ENCODE peak calls at places on chromosomes 5 and 9, in four cellular contexts. U, E, J and H are unnamed samples.

GRCh38 chr5:80933061-80933460 is 27.1 kb upstream of the RASGRF2 start:
- DNase-seq in U (no peak), E (no peak), J (no peak), H (no peak)

GRCh38 chr5:11370985-11371384 is 533.3 kb downstream of the CTNND2 start:
- DNase-seq in U (no peak), E (no peak), J (no peak), H (no peak)

GRCh38 chr5:604391-604831 is 7.7 kb upstream of the CEP72 start:
- DNase-seq in U (peak; percentile 58), E (no peak), J (no peak), H (no peak)

GRCh38 chr5:133741396-133741795 is 129.1 kb upstream of the FSTL4 start:
- DNase-seq in U (no peak), E (no peak), J (no peak), H (no peak)

GRCh38 chr9:123883634-123884033 is 46.3 kb downstream of the DENND1A start:
- DNase-seq in U (no peak), E (no peak), J (no peak), H (no peak)

GRCh38 chr5:147611483-147611882 is 101.6 kb upstream of the DPYSL3 start:
- DNase-seq in U (no peak), E (no peak), J (no peak), H (no peak)

GRCh38 chr5:168916266-168916665 is 337.1 kb upstream of the PANK3 start:
- DNase-seq in U (peak; percentile 83), E (no peak), J (no peak), H (peak; percentile 77)

GRCh38 chr5:393846-394275 is 49.1 kb upstream of the EXOC3 start:
- DNase-seq in U (no peak), E (no peak), J (peak; percentile 7), H (peak; percentile 5)

GRCh38 chr5:74143724-74144330 is 496.7 kb downstream of the ENC1 start:
- DNase-seq in U (no peak), E (no peak), J (no peak), H (no peak)

DNA sequence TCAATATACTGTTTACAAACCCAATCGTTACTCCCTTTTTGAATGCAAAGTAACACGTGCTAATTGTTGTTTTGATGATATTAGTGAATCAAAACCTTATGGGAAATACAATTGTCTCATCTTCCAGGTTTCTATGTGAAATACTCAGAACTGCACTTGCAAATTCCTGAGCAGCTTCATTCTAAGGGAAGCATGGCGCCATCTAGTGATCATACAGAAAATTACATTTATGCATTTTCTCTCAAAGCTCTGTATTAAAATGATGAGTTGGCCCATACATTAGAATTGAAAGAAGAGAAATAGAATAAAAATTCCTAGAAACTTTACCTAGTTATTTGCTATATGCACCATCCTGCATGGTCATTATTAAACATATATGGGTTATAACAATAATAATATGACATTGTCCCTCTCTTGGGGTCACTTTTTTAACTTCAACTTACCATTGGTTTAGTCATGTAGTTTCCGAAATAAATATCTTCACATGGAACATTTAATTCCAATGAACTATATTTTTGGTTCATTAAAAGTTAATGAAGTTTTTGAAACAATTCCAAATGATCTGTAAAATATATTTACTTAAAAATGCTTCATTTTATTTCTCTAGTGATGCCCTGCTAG is 220.0 kb downstream of the PDE4D start:
- DNase-seq in U (no peak), E (no peak), J (no peak), H (no peak)
- TF ChIP-seq POLR2A in U (no peak), E (no peak), J (no peak), H (no peak)

DNA sequence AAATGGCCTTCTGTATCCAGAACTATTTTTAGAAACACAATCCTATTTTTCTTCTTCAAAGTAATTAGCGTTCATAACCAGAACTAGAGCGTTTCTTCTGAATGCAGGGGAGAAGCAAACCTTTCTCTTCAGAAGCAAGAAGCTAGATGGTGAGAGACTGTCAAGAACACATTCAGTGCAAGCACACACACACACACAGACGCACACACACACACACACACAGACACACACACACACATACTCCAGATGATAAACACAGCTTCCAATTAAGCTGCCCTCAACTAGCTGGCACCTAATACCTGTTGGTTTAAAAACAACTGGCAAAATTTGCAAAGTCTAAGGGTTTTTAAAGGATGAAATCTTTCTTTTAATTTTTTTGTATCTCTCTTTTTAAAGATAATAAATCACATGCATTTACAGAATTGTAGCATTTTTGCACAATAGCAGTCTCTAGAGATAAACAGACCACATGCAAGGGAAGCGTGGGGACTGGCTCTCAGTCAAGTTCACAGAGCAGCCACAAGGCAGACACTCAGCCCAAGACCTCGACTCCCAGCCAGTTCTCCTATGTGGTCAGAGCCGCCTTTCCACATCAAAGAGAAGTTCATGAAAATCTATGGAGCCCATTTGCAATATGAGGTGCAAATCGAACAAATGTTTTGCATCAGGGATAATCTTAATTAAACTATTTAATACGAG is 138.5 kb downstream of the TTLL11 start:
- DNase-seq in U (no peak), E (no peak), J (peak; percentile 33), H (peak; percentile 61)
- H3K4me1 ChIP-seq in U (peaks cover 5% of the 10 kb centered on the region), E (peaks cover 6% of the 10 kb centered on the region), J (no peaks in the 10 kb centered on the region), H (peaks cover 7% of the 10 kb centered on the region)

GRCh38 chr9:99720455-99721050 is 101.1 kb upstream of the NR4A3 start:
- DNase-seq in U (no peak), E (no peak), J (no peak), H (no peak)

GRCh38 chr9:99724640-99725039 is 97.0 kb upstream of the NR4A3 start:
- DNase-seq in U (no peak), E (no peak), J (no peak), H (no peak)

GRCh38 chr9:99722852-99723251 is 98.8 kb upstream of the NR4A3 start:
- DNase-seq in U (no peak), E (no peak), J (no peak), H (no peak)

GRCh38 chr9:99725852-99726251 is 95.8 kb upstream of the NR4A3 start:
- DNase-seq in U (no peak), E (no peak), J (no peak), H (no peak)

GRCh38 chr9:99721898-99722297 is 99.8 kb upstream of the NR4A3 start:
- DNase-seq in U (no peak), E (no peak), J (no peak), H (no peak)
- TF ChIP-seq POLR2A in U (no peak), E (no peak), J (no peak), H (no peak)

GRCh38 chr5:62316110-62316509 is 10.1 kb downstream of the KIF2A start:
- DNase-seq in U (no peak), E (no peak), J (no peak), H (no peak)

GRCh38 chr5:62315376-62316049 is 9.5 kb downstream of the KIF2A start:
- DNase-seq in U (no peak), E (no peak), J (no peak), H (no peak)

GRCh38 chr5:62314431-62314830 is 8.4 kb downstream of the KIF2A start:
- DNase-seq in U (no peak), E (no peak), J (no peak), H (no peak)

GRCh38 chr5:62322484-62322883 is 16.5 kb downstream of the KIF2A start:
- DNase-seq in U (no peak), E (no peak), J (no peak), H (no peak)

DNA sequence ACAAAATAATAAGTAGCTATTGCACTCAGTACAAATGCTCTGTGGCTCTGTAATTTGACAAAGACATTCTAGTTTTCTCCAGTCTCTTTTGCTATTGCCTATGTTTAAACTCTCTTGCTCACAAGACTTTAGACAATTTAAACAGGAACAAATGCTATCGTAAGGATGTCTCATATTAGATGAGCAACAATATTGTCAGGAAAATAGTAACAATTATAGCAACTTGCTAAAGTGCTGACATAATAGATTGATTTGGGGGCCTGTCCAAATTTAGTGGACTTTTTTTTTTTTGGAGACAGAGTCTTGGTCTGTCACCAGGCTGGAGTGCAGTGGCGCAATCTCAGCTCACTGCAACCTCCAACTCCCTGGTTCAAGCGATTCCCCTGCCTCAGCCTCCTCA is 11.8 kb downstream of the KIF2A start:
- DNase-seq in U (no peak), E (no peak), J (no peak), H (no peak)
- H3K4me1 ChIP-seq in U (peaks cover 57% of the 10 kb centered on the region), E (peaks cover 42% of the 10 kb centered on the region), J (no peaks in the 10 kb centered on the region), H (no peaks in the 10 kb centered on the region)

GRCh38 chr9:69093471-69094103 is 58.0 kb downstream of the FXN start:
- DNase-seq in U (no peak), E (no peak), J (no peak), H (no peak)

GRCh38 chr9:69097923-69098593 is 62.5 kb downstream of the FXN start:
- DNase-seq in U (no peak), E (no peak), J (no peak), H (no peak)

GRCh38 chr9:69097053-69097452 is 61.5 kb downstream of the FXN start:
- DNase-seq in U (no peak), E (no peak), J (no peak), H (no peak)
- TF ChIP-seq POLR2A in U (no peak), E (no peak), J (no peak), H (no peak)